ENCODE peak calls at places on chromosomes 3 and 15, in six cellular contexts. L is activated naive CD8-positive, alpha-beta T cell treated with anti-CD3 and anti-CD28 coated beads for 36 hours; P is NCI-H2029 treated with DMSO at 0.1 percent for 48 hours; A is cardiac muscle cell; D is activated T-cell treated with anti-CD3 and anti-CD28 coated beads, Interleukin-2, amount 50 U/mL, for 48 hours; B is SW480. S is an unnamed sample.

GRCh38 chr3:41274944-41275668 is 75.8 kb downstream of the CTNNB1 start:
- DNase-seq in L (no peak), P (no peak), A (no peak), D (no peak), B (peak), S (no peak)

GRCh38 chr15:74653426-74654082 is 37.9 kb downstream of the CLK3 start:
- DNase-seq in L (no peak), P (no peak), A (peak), D (no peak), B (peak), S (peak)

GRCh38 chr3:34675383-34676120 is 877.1 kb downstream of the PDCD6IP start:
- DNase-seq in L (no peak), P (no peak), A (no peak), D (no peak), B (no peak), S (no peak)

GRCh38 chr15:60774829-60775228 is 295.9 kb upstream of the ICE2 start:
- DNase-seq in L (no peak), P (no peak), A (no peak), D (no peak), B (no peak), S (no peak)

GRCh38 chr3:61809879-61810278 is 248.5 kb downstream of the PTPRG start:
- DNase-seq in L (no peak), P (peak), A (peak), D (no peak), B (no peak), S (no peak)

GRCh38 chr3:45677045-45677436 is 12.2 kb upstream of the SACM1L start:
- DNase-seq in L (peak), P (no peak), A (no peak), D (peak), B (peak), S (no peak)

GRCh38 chr3:159158213-159158612 is 356.4 kb downstream of the MFSD1 start:
- DNase-seq in L (no peak), P (no peak), A (no peak), D (no peak), B (peak), S (no peak)

GRCh38 chr3:8506611-8507061 is 5.0 kb downstream of the LMCD1 start:
- DNase-seq in L (no peak), P (peak), A (no peak), D (no peak), B (no peak), S (peak)

GRCh38 chr15:68818088-68818670 is 2.5 kb downstream of the ANP32A start:
- DNase-seq in L (peak), P (no peak), A (peak), D (peak), B (peak), S (peak)

GRCh38 chr3:152466784-152467183 is 198.1 kb downstream of the MBNL1 start:
- DNase-seq in L (no peak), P (no peak), A (peak), D (no peak), B (peak), S (no peak)

GRCh38 chr3:49616491-49616941 is 57.6 kb upstream of the APEH start:
- DNase-seq in L (no peak), P (no peak), A (no peak), D (no peak), B (no peak), S (no peak)

GRCh38 chr3:95184038-95184437 is 1121.2 kb downstream of the NSUN3 start:
- DNase-seq in L (no peak), P (no peak), A (no peak), D (no peak), B (no peak), S (no peak)

GRCh38 chr3:59773970-59774369 is 724.1 kb upstream of the CFAP20DC start:
- DNase-seq in L (no peak), P (no peak), A (no peak), D (no peak), B (no peak), S (no peak)

GRCh38 chr3:146912233-146913015 is 307.3 kb upstream of the PLSCR5 start:
- DNase-seq in L (no peak), P (no peak), A (no peak), D (no peak), B (no peak), S (no peak)

GRCh38 chr3:22713936-22714335 is 489.2 kb upstream of the UBE2E2 start:
- DNase-seq in L (no peak), P (no peak), A (no peak), D (no peak), B (peak), S (no peak)

GRCh38 chr15:60009581-60010379 is 5.7 kb downstream of the FOXB1 start:
- DNase-seq in L (no peak), P (no peak), A (no peak), D (no peak), B (no peak), S (no peak)

GRCh38 chr3:170977911-170978310 is 48.6 kb downstream of the SLC2A2 start:
- DNase-seq in L (no peak), P (no peak), A (no peak), D (no peak), B (no peak), S (no peak)

GRCh38 chr3:67875338-67875737 is 220.9 kb upstream of the SUCLG2 start:
- DNase-seq in L (no peak), P (no peak), A (no peak), D (no peak), B (no peak), S (no peak)

GRCh38 chr3:43998374-43998840 is 243.3 kb upstream of the TOPAZ1 start:
- DNase-seq in L (no peak), P (no peak), A (peak), D (peak), B (peak), S (no peak)

GRCh38 chr3:68007621-68008226 is 353.3 kb upstream of the SUCLG2 start:
- DNase-seq in L (peak), P (no peak), A (peak), D (peak), B (no peak), S (no peak)

GRCh38 chr15:93146196-93146595 is 57.2 kb upstream of the RGMA start:
- DNase-seq in L (no peak), P (peak), A (no peak), D (no peak), B (no peak), S (no peak)

GRCh38 chr15:70186152-70186551 is 88.4 kb upstream of the TLE3 start:
- DNase-seq in L (no peak), P (no peak), A (no peak), D (no peak), B (no peak), S (no peak)

GRCh38 chr3:195717416-195717815 is 3.4 kb upstream of the MUC20 start:
- DNase-seq in L (no peak), P (no peak), A (no peak), D (no peak), B (no peak), S (no peak)

S was measured in H54.